ENCODE peak calls at places on chromosomes 11 and 22, in eight cellular contexts. One of them, this sample, is unnamed.

GRCh38 chr11:118918686-118919280 is 6.9 kb downstream of the BCL9L start:
- DNase-seq in Peyer's patch: no peak
- DNase-seq in colonic mucosa: no peak
- DNase-seq in prostate gland: no peak
- DNase-seq in GM23248: peak; percentile 68
- DNase-seq in CD8-positive, alpha-beta memory T cell: no peak
- DNase-seq in upper lobe of right lung: no peak
- DNase-seq in naive thymus-derived CD4-positive, alpha-beta T cell: no peak
- DNase-seq in this sample: no peak

GRCh38 chr11:12079726-12080556 is 30.4 kb upstream of the MICAL2 start:
- DNase-seq in Peyer's patch: no peak
- DNase-seq in colonic mucosa: no peak
- DNase-seq in prostate gland: no peak
- DNase-seq in GM23248: peak; percentile 97
- DNase-seq in CD8-positive, alpha-beta memory T cell: no peak
- DNase-seq in upper lobe of right lung: peak; percentile 70
- DNase-seq in naive thymus-derived CD4-positive, alpha-beta T cell: no peak
- DNase-seq in this sample: peak; percentile 88

GRCh38 chr11:114162719-114163123 is 103.2 kb downstream of the ZBTB16 start:
- DNase-seq in Peyer's patch: peak; percentile 44
- DNase-seq in colonic mucosa: peak; percentile 90
- DNase-seq in prostate gland: peak; percentile 97
- DNase-seq in GM23248: peak; percentile 96
- DNase-seq in CD8-positive, alpha-beta memory T cell: no peak
- DNase-seq in upper lobe of right lung: peak; percentile 84
- DNase-seq in naive thymus-derived CD4-positive, alpha-beta T cell: no peak
- DNase-seq in this sample: peak; percentile 87

GRCh38 chr11:44621140-44621681 is 55.7 kb downstream of the CD82 start:
- DNase-seq in Peyer's patch: peak; percentile 55
- DNase-seq in colonic mucosa: peak; percentile 74
- DNase-seq in prostate gland: peak; percentile 55
- DNase-seq in GM23248: peak; percentile 75
- DNase-seq in CD8-positive, alpha-beta memory T cell: peak; percentile 44
- DNase-seq in upper lobe of right lung: peak; percentile 87
- DNase-seq in naive thymus-derived CD4-positive, alpha-beta T cell: peak; percentile 52
- DNase-seq in this sample: peak; percentile 81

GRCh38 chr11:3994030-3994640 is 100.5 kb upstream of the RRM1 start:
- DNase-seq in Peyer's patch: no peak
- DNase-seq in colonic mucosa: no peak
- DNase-seq in prostate gland: no peak
- DNase-seq in GM23248: peak; percentile 51
- DNase-seq in CD8-positive, alpha-beta memory T cell: no peak
- DNase-seq in upper lobe of right lung: no peak
- DNase-seq in naive thymus-derived CD4-positive, alpha-beta T cell: peak; percentile 20
- DNase-seq in this sample: no peak

GRCh38 chr11:17554487-17554886 is 7.4 kb downstream of the OTOG start:
- DNase-seq in Peyer's patch: no peak
- DNase-seq in colonic mucosa: no peak
- DNase-seq in prostate gland: no peak
- DNase-seq in GM23248: no peak
- DNase-seq in CD8-positive, alpha-beta memory T cell: no peak
- DNase-seq in upper lobe of right lung: no peak
- DNase-seq in naive thymus-derived CD4-positive, alpha-beta T cell: no peak
- DNase-seq in this sample: peak; percentile 17

GRCh38 chr11:15688351-15688792 is 573.6 kb downstream of the INSC start:
- DNase-seq in Peyer's patch: no peak
- DNase-seq in colonic mucosa: peak; percentile 15
- DNase-seq in prostate gland: no peak
- DNase-seq in GM23248: peak; percentile 8
- DNase-seq in CD8-positive, alpha-beta memory T cell: no peak
- DNase-seq in upper lobe of right lung: no peak
- DNase-seq in naive thymus-derived CD4-positive, alpha-beta T cell: no peak
- DNase-seq in this sample: no peak

GRCh38 chr11:44066732-44067131 is 662 bp downstream of the ACCS start:
- DNase-seq in Peyer's patch: peak; percentile 20
- DNase-seq in colonic mucosa: peak; percentile 44
- DNase-seq in prostate gland: peak; percentile 9
- DNase-seq in GM23248: peak; percentile 88
- DNase-seq in CD8-positive, alpha-beta memory T cell: no peak
- DNase-seq in upper lobe of right lung: no peak
- DNase-seq in naive thymus-derived CD4-positive, alpha-beta T cell: no peak
- DNase-seq in this sample: no peak

GRCh38 chr11:22875869-22876473 is 15.7 kb upstream of the CCDC179 start:
- DNase-seq in Peyer's patch: peak; percentile 68
- DNase-seq in colonic mucosa: peak; percentile 83
- DNase-seq in prostate gland: peak; percentile 71
- DNase-seq in GM23248: peak; percentile 94
- DNase-seq in CD8-positive, alpha-beta memory T cell: peak; percentile 29
- DNase-seq in upper lobe of right lung: no peak
- DNase-seq in naive thymus-derived CD4-positive, alpha-beta T cell: peak; percentile 52
- DNase-seq in this sample: no peak

GRCh38 chr22:30823015-30823370 is 128.3 kb downstream of the OSBP2 start:
- DNase-seq in Peyer's patch: no peak
- DNase-seq in colonic mucosa: no peak
- DNase-seq in prostate gland: no peak
- DNase-seq in GM23248: peak; percentile 29
- DNase-seq in CD8-positive, alpha-beta memory T cell: no peak
- DNase-seq in upper lobe of right lung: peak; percentile 40
- DNase-seq in naive thymus-derived CD4-positive, alpha-beta T cell: no peak
- DNase-seq in this sample: no peak

GRCh38 chr11:7703785-7704184 is 2.5 kb downstream of the OVCH2 start:
- DNase-seq in Peyer's patch: no peak
- DNase-seq in colonic mucosa: no peak
- DNase-seq in prostate gland: no peak
- DNase-seq in GM23248: no peak
- DNase-seq in CD8-positive, alpha-beta memory T cell: no peak
- DNase-seq in upper lobe of right lung: no peak
- DNase-seq in naive thymus-derived CD4-positive, alpha-beta T cell: no peak
- DNase-seq in this sample: no peak

GRCh38 chr11:62921201-62921572 is at the start of gene CHRM1:
- DNase-seq in Peyer's patch: no peak
- DNase-seq in colonic mucosa: peak; percentile 50
- DNase-seq in prostate gland: peak; percentile 70
- DNase-seq in GM23248: no peak
- DNase-seq in CD8-positive, alpha-beta memory T cell: no peak
- DNase-seq in upper lobe of right lung: no peak
- DNase-seq in naive thymus-derived CD4-positive, alpha-beta T cell: no peak
- DNase-seq in this sample: peak; percentile 76

GRCh38 chr11:121714356-121714755 is 261.6 kb upstream of the SORL1-AS1 start:
- DNase-seq in Peyer's patch: no peak
- DNase-seq in colonic mucosa: no peak
- DNase-seq in prostate gland: no peak
- DNase-seq in GM23248: peak; percentile 30
- DNase-seq in CD8-positive, alpha-beta memory T cell: no peak
- DNase-seq in upper lobe of right lung: no peak
- DNase-seq in naive thymus-derived CD4-positive, alpha-beta T cell: no peak
- DNase-seq in this sample: no peak

GRCh38 chr11:64060861-64061444 is 25.2 kb downstream of the FLRT1 start:
- DNase-seq in Peyer's patch: peak; percentile 41
- DNase-seq in colonic mucosa: peak; percentile 38
- DNase-seq in prostate gland: no peak
- DNase-seq in GM23248: peak; percentile 72
- DNase-seq in CD8-positive, alpha-beta memory T cell: peak; percentile 38
- DNase-seq in upper lobe of right lung: peak; percentile 82
- DNase-seq in naive thymus-derived CD4-positive, alpha-beta T cell: peak; percentile 25
- DNase-seq in this sample: peak; percentile 64

GRCh38 chr11:116928102-116928777 is 90.8 kb upstream of the APOA1 start:
- DNase-seq in Peyer's patch: peak; percentile 54
- DNase-seq in colonic mucosa: no peak
- DNase-seq in prostate gland: no peak
- DNase-seq in GM23248: no peak
- DNase-seq in CD8-positive, alpha-beta memory T cell: no peak
- DNase-seq in upper lobe of right lung: no peak
- DNase-seq in naive thymus-derived CD4-positive, alpha-beta T cell: peak; percentile 45
- DNase-seq in this sample: no peak

GRCh38 chr11:116930177-116930576 is 92.8 kb upstream of the APOA1 start:
- DNase-seq in Peyer's patch: peak; percentile 57
- DNase-seq in colonic mucosa: peak; percentile 26
- DNase-seq in prostate gland: no peak
- DNase-seq in GM23248: peak; percentile 22
- DNase-seq in CD8-positive, alpha-beta memory T cell: peak; percentile 17
- DNase-seq in upper lobe of right lung: no peak
- DNase-seq in naive thymus-derived CD4-positive, alpha-beta T cell: peak; percentile 43
- DNase-seq in this sample: no peak

GRCh38 chr11:116928845-116929244 is 91.4 kb upstream of the APOA1 start:
- DNase-seq in Peyer's patch: no peak
- DNase-seq in colonic mucosa: no peak
- DNase-seq in prostate gland: no peak
- DNase-seq in GM23248: no peak
- DNase-seq in CD8-positive, alpha-beta memory T cell: no peak
- DNase-seq in upper lobe of right lung: no peak
- DNase-seq in naive thymus-derived CD4-positive, alpha-beta T cell: no peak
- DNase-seq in this sample: no peak

GRCh38 chr11:116930586-116930985 is 93.2 kb upstream of the APOA1 start:
- DNase-seq in Peyer's patch: peak; percentile 52
- DNase-seq in colonic mucosa: no peak
- DNase-seq in prostate gland: no peak
- DNase-seq in GM23248: no peak
- DNase-seq in CD8-positive, alpha-beta memory T cell: no peak
- DNase-seq in upper lobe of right lung: no peak
- DNase-seq in naive thymus-derived CD4-positive, alpha-beta T cell: no peak
- DNase-seq in this sample: no peak

DNA sequence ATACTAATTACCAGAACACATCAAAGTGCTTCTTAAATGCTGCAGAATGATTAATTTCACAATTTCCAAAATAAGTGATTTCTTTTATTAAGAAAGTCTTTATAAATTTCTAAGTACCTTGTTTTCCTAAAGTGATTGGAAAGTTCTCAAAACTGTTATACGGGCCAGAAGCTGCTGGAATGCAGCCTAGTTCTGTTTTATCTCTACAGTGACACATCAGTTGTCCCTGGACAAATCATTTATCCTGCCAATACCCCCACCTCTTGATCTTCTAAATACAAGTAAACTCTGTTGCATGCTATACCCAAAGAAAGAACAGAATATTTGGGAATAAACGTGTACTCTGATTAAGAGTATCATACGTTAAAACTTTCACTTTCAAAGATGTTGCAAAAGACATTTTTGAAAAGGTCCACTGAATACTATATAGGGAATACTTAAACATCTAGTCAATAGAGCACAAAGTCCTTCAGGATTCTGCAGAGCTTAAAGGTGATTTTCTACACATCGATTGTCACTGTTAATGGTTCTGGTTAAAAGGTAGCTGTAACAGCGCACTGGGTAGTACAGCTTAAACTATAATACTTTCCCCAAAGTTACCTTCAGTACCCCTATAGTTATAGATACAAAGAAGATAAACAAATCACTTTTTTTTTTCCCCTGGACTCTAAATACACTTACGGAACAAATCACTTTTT is 92.1 kb upstream of the APOA1 start:
- DNase-seq in Peyer's patch: no peak
- DNase-seq in colonic mucosa: no peak
- DNase-seq in prostate gland: no peak
- DNase-seq in GM23248: peak; percentile 53
- DNase-seq in CD8-positive, alpha-beta memory T cell: no peak
- DNase-seq in upper lobe of right lung: no peak
- DNase-seq in naive thymus-derived CD4-positive, alpha-beta T cell: no peak
- DNase-seq in this sample: no peak
- H3K4me3 ChIP-seq in Peyer's patch: no peak overlapping the region
- H3K4me3 ChIP-seq in colonic mucosa: no peak overlapping the region
- H3K4me3 ChIP-seq in prostate gland: no peak overlapping the region
- H3K4me3 ChIP-seq in GM23248: peak overlapping the region; percentile 45
- H3K4me3 ChIP-seq in CD8-positive, alpha-beta memory T cell: peak overlapping the region; percentile 6
- H3K4me3 ChIP-seq in upper lobe of right lung: peak overlapping the region; percentile 0
- H3K4me3 ChIP-seq in naive thymus-derived CD4-positive, alpha-beta T cell: peak overlapping the region; percentile 41
- H3K4me3 ChIP-seq in this sample: no peak overlapping the region

GRCh38 chr22:40995821-40996220 is 44.6 kb downstream of the RBX1 start:
- DNase-seq in Peyer's patch: no peak
- DNase-seq in colonic mucosa: no peak
- DNase-seq in prostate gland: no peak
- DNase-seq in GM23248: no peak
- DNase-seq in CD8-positive, alpha-beta memory T cell: no peak
- DNase-seq in upper lobe of right lung: no peak
- DNase-seq in naive thymus-derived CD4-positive, alpha-beta T cell: no peak
- DNase-seq in this sample: no peak
- H3K27ac ChIP-seq in Peyer's patch: no peak overlapping the region
- H3K27ac ChIP-seq in colonic mucosa: no peak overlapping the region
- H3K27ac ChIP-seq in prostate gland: no peak overlapping the region
- H3K27ac ChIP-seq in GM23248: no peak overlapping the region
- H3K27ac ChIP-seq in CD8-positive, alpha-beta memory T cell: no peak overlapping the region
- H3K27ac ChIP-seq in upper lobe of right lung: no peak overlapping the region
- H3K27ac ChIP-seq in naive thymus-derived CD4-positive, alpha-beta T cell: no peak overlapping the region
- H3K27ac ChIP-seq in this sample: no peak overlapping the region

GRCh38 chr22:41925783-41926460 is 684 bp downstream of the TNFRSF13C start:
- DNase-seq in Peyer's patch: peak; percentile 83
- DNase-seq in colonic mucosa: peak; percentile 82
- DNase-seq in prostate gland: peak; percentile 43
- DNase-seq in GM23248: peak; percentile 76
- DNase-seq in CD8-positive, alpha-beta memory T cell: peak; percentile 75
- DNase-seq in upper lobe of right lung: peak; percentile 81
- DNase-seq in naive thymus-derived CD4-positive, alpha-beta T cell: peak; percentile 69
- DNase-seq in this sample: peak; percentile 58
- H3K4me3 ChIP-seq in Peyer's patch: peak overlapping the region; percentile 75
- H3K4me3 ChIP-seq in colonic mucosa: peak overlapping the region; percentile 51
- H3K4me3 ChIP-seq in prostate gland: peak overlapping the region; percentile 36
- H3K4me3 ChIP-seq in GM23248: peak overlapping the region; percentile 13
- H3K4me3 ChIP-seq in CD8-positive, alpha-beta memory T cell: peak overlapping the region; percentile 34
- H3K4me3 ChIP-seq in upper lobe of right lung: peak overlapping the region; percentile 31
- H3K4me3 ChIP-seq in naive thymus-derived CD4-positive, alpha-beta T cell: peak overlapping the region; percentile 46
- H3K4me3 ChIP-seq in this sample: no peak overlapping the region

DNA sequence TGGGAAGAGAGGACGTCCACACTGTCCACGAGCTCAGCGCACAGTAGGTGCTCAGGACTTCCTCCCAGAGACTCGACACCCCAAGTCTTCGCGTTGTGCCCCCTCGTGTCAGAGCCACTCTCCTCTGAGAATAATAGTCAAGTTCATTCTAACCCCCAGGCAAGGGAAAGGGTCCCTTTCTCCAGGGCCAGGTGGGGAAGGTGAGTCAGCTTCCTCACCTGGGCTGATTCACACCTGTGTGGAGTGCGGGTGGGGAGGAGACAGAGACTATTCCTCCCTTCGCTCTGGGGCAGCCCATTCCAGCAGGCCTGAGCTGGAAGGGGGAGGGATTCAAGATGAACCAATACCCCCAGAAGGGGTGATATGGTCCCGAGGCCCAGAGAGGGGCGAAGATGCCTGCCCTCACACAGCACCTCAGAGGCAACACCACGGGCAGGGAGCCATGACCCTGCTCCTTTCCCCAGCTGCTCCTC is 29.1 kb downstream of the RPL3 start:
- DNase-seq in Peyer's patch: no peak
- DNase-seq in colonic mucosa: no peak
- DNase-seq in prostate gland: no peak
- DNase-seq in GM23248: no peak
- DNase-seq in CD8-positive, alpha-beta memory T cell: no peak
- DNase-seq in upper lobe of right lung: no peak
- DNase-seq in naive thymus-derived CD4-positive, alpha-beta T cell: no peak
- DNase-seq in this sample: no peak
- H3K27ac ChIP-seq in Peyer's patch: no peak overlapping the region
- H3K27ac ChIP-seq in colonic mucosa: no peak overlapping the region
- H3K27ac ChIP-seq in prostate gland: peak overlapping the region; percentile 61
- H3K27ac ChIP-seq in GM23248: no peak overlapping the region
- H3K27ac ChIP-seq in CD8-positive, alpha-beta memory T cell: no peak overlapping the region
- H3K27ac ChIP-seq in upper lobe of right lung: no peak overlapping the region
- H3K27ac ChIP-seq in naive thymus-derived CD4-positive, alpha-beta T cell: no peak overlapping the region
- H3K27ac ChIP-seq in this sample: no peak overlapping the region